ENCODE peak calls at places on chromosome 10, in seven cellular contexts. O is glutamatergic neuron, P is T-helper 2 cell, C is LoVo, J is dorsolateral prefrontal cortex, B is kidney glomerular epithelial cell, W is NCI-H2081. U is an unnamed sample.

GRCh38 chr10:3874988-3875841 is 90.2 kb upstream of the KLF6 start:
- DNase-seq in O (no peak), B (no peak), P (no peak), C (no peak), W (no peak), J (no peak), U (no peak)

GRCh38 chr10:99569253-99569939 is 36.7 kb downstream of the NKX2-3 start:
- DNase-seq in O (no peak), J (no peak), B (no peak), P (no peak), C (no peak), W (no peak), U (no peak)

GRCh38 chr10:125056161-125057132 is 103.9 kb downstream of the CTBP2 start:
- DNase-seq in J (no peak), C (no peak), O (no peak), P (no peak), W (no peak), B (no peak), U (no peak)

GRCh38 chr10:93406367-93407145 is 75.6 kb downstream of the MYOF start:
- DNase-seq in W (no peak), J (no peak), P (no peak), B (no peak), C (no peak), O (no peak), U (no peak)

GRCh38 chr10:86263907-86264306 is 102.7 kb downstream of the GRID1 start:
- DNase-seq in C (no peak), W (no peak), O (no peak), B (no peak), J (no peak), P (no peak), U (no peak)

GRCh38 chr10:26994743-26995142 is 105.6 kb downstream of the ANKRD26 start:
- DNase-seq in W (no peak), C (no peak), B (no peak), O (no peak), P (no peak), J (no peak), U (no peak)

GRCh38 chr10:3293536-3294431 is 121.2 kb upstream of the PITRM1 start:
- DNase-seq in C (no peak), B (no peak), J (no peak), P (no peak), W (peak), O (no peak), U (no peak)

GRCh38 chr10:124552877-124553276 is 91.3 kb downstream of the LHPP start:
- DNase-seq in B (no peak), J (no peak), O (no peak), W (no peak), P (no peak), C (no peak), U (no peak)

GRCh38 chr10:128859738-128860386 is 607.2 kb upstream of the MGMT start:
- DNase-seq in J (no peak), P (no peak), W (no peak), C (peak), B (no peak), O (no peak), U (no peak)

GRCh38 chr10:131726460-131726861 is 174.3 kb upstream of the PPP2R2D start:
- DNase-seq in C (no peak), P (no peak), O (no peak), J (no peak), B (no peak), W (no peak), U (peak)

GRCh38 chr10:110137142-110137545 is 70.3 kb upstream of the MXI1 start:
- DNase-seq in P (no peak), W (peak), C (peak), J (no peak), O (no peak), B (peak), U (peak)

U was measured in frontal cortex.